ENCODE peak calls at places on chromosomes 7 and 10, in eight cellular contexts. One of them, this sample, is unnamed.

GRCh38 chr10:111081595-111081994 is 4.8 kb downstream of the ADRA2A start:
- DNase-seq in dorsolateral prefrontal cortex: no peak
- DNase-seq in HL-60: no peak
- DNase-seq in psoas muscle: no peak
- DNase-seq in tibial nerve: no peak
- DNase-seq in cardiac muscle cell: no peak
- DNase-seq in GM23338: no peak
- DNase-seq in aorta: no peak
- DNase-seq in this sample: no peak

GRCh38 chr10:31765546-31765945 is 163.1 kb downstream of the ARHGAP12 start:
- DNase-seq in aorta: no peak
- DNase-seq in HL-60: no peak
- DNase-seq in psoas muscle: no peak
- DNase-seq in dorsolateral prefrontal cortex: no peak
- DNase-seq in tibial nerve: no peak
- DNase-seq in GM23338: no peak
- DNase-seq in cardiac muscle cell: no peak
- DNase-seq in this sample: no peak

GRCh38 chr10:88992945-88993537 is 2.4 kb downstream of the FAS start:
- DNase-seq in GM23338: peak
- DNase-seq in aorta: no peak
- DNase-seq in tibial nerve: no peak
- DNase-seq in dorsolateral prefrontal cortex: no peak
- DNase-seq in HL-60: no peak
- DNase-seq in psoas muscle: no peak
- DNase-seq in cardiac muscle cell: peak
- DNase-seq in this sample: no peak

GRCh38 chr7:42645906-42646305 is 266.0 kb downstream of the C7orf25 start:
- DNase-seq in cardiac muscle cell: peak
- DNase-seq in aorta: no peak
- DNase-seq in tibial nerve: no peak
- DNase-seq in GM23338: no peak
- DNase-seq in psoas muscle: no peak
- DNase-seq in HL-60: no peak
- DNase-seq in dorsolateral prefrontal cortex: no peak
- DNase-seq in this sample: no peak

GRCh38 chr10:95788830-95789229 is 32.9 kb downstream of the ENTPD1 start:
- DNase-seq in HL-60: no peak
- DNase-seq in cardiac muscle cell: peak
- DNase-seq in dorsolateral prefrontal cortex: no peak
- DNase-seq in GM23338: no peak
- DNase-seq in aorta: no peak
- DNase-seq in tibial nerve: no peak
- DNase-seq in psoas muscle: no peak
- DNase-seq in this sample: no peak

GRCh38 chr10:16367899-16368298 is 68.9 kb upstream of the PTER start:
- DNase-seq in GM23338: no peak
- DNase-seq in psoas muscle: no peak
- DNase-seq in aorta: no peak
- DNase-seq in dorsolateral prefrontal cortex: no peak
- DNase-seq in HL-60: no peak
- DNase-seq in cardiac muscle cell: no peak
- DNase-seq in tibial nerve: no peak
- DNase-seq in this sample: no peak

GRCh38 chr10:78552261-78552811 is 516.4 kb upstream of the ZMIZ1 start:
- DNase-seq in cardiac muscle cell: peak
- DNase-seq in HL-60: no peak
- DNase-seq in tibial nerve: peak
- DNase-seq in aorta: peak
- DNase-seq in psoas muscle: peak
- DNase-seq in GM23338: no peak
- DNase-seq in dorsolateral prefrontal cortex: peak
- DNase-seq in this sample: peak

GRCh38 chr7:50262916-50263690 is 41.4 kb upstream of the IKZF1 start:
- DNase-seq in HL-60: peak
- DNase-seq in tibial nerve: no peak
- DNase-seq in aorta: no peak
- DNase-seq in GM23338: no peak
- DNase-seq in psoas muscle: no peak
- DNase-seq in dorsolateral prefrontal cortex: no peak
- DNase-seq in cardiac muscle cell: no peak
- DNase-seq in this sample: no peak

GRCh38 chr7:136923111-136923510 is 54.7 kb downstream of the CHRM2 start:
- DNase-seq in tibial nerve: no peak
- DNase-seq in cardiac muscle cell: peak
- DNase-seq in psoas muscle: no peak
- DNase-seq in HL-60: no peak
- DNase-seq in aorta: no peak
- DNase-seq in GM23338: no peak
- DNase-seq in dorsolateral prefrontal cortex: no peak
- DNase-seq in this sample: no peak

GRCh38 chr10:114653926-114654325 is 4.1 kb downstream of the ABLIM1 start:
- DNase-seq in aorta: no peak
- DNase-seq in tibial nerve: no peak
- DNase-seq in HL-60: no peak
- DNase-seq in dorsolateral prefrontal cortex: no peak
- DNase-seq in GM23338: peak
- DNase-seq in cardiac muscle cell: peak
- DNase-seq in psoas muscle: no peak
- DNase-seq in this sample: no peak

GRCh38 chr7:141577043-141577839 is 26.0 kb downstream of the AGK start:
- DNase-seq in cardiac muscle cell: no peak
- DNase-seq in HL-60: no peak
- DNase-seq in tibial nerve: no peak
- DNase-seq in psoas muscle: no peak
- DNase-seq in dorsolateral prefrontal cortex: no peak
- DNase-seq in GM23338: peak
- DNase-seq in aorta: no peak
- DNase-seq in this sample: no peak

GRCh38 chr7:157570531-157571200 is 233.9 kb downstream of the DNAJB6 start:
- DNase-seq in GM23338: no peak
- DNase-seq in psoas muscle: no peak
- DNase-seq in cardiac muscle cell: no peak
- DNase-seq in HL-60: no peak
- DNase-seq in dorsolateral prefrontal cortex: no peak
- DNase-seq in aorta: peak
- DNase-seq in tibial nerve: no peak
- DNase-seq in this sample: no peak

GRCh38 chr7:47441796-47442744 is 139.8 kb downstream of the TNS3 start:
- DNase-seq in HL-60: no peak
- DNase-seq in tibial nerve: no peak
- DNase-seq in aorta: peak
- DNase-seq in cardiac muscle cell: peak
- DNase-seq in psoas muscle: no peak
- DNase-seq in dorsolateral prefrontal cortex: no peak
- DNase-seq in GM23338: no peak
- DNase-seq in this sample: no peak

GRCh38 chr10:101236376-101237079 is 7.3 kb upstream of the LBX1 start:
- DNase-seq in tibial nerve: no peak
- DNase-seq in psoas muscle: peak
- DNase-seq in dorsolateral prefrontal cortex: no peak
- DNase-seq in GM23338: peak
- DNase-seq in HL-60: no peak
- DNase-seq in aorta: no peak
- DNase-seq in cardiac muscle cell: peak
- DNase-seq in this sample: no peak

GRCh38 chr10:112587709-112588108 is 140.7 kb downstream of the VTI1A start:
- DNase-seq in HL-60: no peak
- DNase-seq in GM23338: peak
- DNase-seq in aorta: no peak
- DNase-seq in psoas muscle: no peak
- DNase-seq in tibial nerve: no peak
- DNase-seq in dorsolateral prefrontal cortex: no peak
- DNase-seq in cardiac muscle cell: no peak
- DNase-seq in this sample: no peak

DNA sequence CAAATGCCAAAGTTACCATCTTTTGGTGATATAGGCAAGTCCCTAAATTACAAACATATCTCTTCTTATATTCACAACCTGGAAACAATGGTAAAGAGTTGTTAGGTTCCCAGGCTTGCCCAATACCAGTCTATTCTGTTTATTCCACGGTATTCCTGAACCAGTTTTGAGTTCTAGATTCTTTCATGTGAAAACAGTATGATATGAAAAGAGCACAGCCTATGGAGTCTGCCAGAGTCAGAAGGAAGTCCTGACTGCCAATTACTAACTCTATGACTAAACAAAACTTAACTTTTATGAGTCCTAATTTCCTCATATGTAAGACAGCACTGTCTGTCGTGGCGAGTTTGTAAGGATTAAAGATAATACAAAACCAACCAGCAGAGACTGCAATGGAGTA is 5.6 kb downstream of the ABI1 start:
- DNase-seq in HL-60: no peak
- DNase-seq in tibial nerve: no peak
- DNase-seq in dorsolateral prefrontal cortex: no peak
- DNase-seq in GM23338: no peak
- DNase-seq in cardiac muscle cell: peak
- DNase-seq in aorta: no peak
- DNase-seq in psoas muscle: no peak
- DNase-seq in this sample: no peak
- H3K27ac ChIP-seq in HL-60: no peak
- H3K27ac ChIP-seq in tibial nerve: no peak
- H3K27ac ChIP-seq in dorsolateral prefrontal cortex: no peak
- H3K27ac ChIP-seq in GM23338: no peak
- H3K27ac ChIP-seq in cardiac muscle cell: no peak
- H3K27ac ChIP-seq in aorta: no peak
- H3K27ac ChIP-seq in psoas muscle: no peak
- H3K27ac ChIP-seq in this sample: no peak

GRCh38 chr7:139500770-139501138 is 17.3 kb upstream of the KLRG2 start:
- DNase-seq in GM23338: no peak
- DNase-seq in psoas muscle: no peak
- DNase-seq in cardiac muscle cell: no peak
- DNase-seq in aorta: no peak
- DNase-seq in dorsolateral prefrontal cortex: no peak
- DNase-seq in tibial nerve: no peak
- DNase-seq in HL-60: no peak
- DNase-seq in this sample: no peak
- H3K4me3 ChIP-seq in GM23338: no peak
- H3K4me3 ChIP-seq in psoas muscle: no peak
- H3K4me3 ChIP-seq in cardiac muscle cell: no peak
- H3K4me3 ChIP-seq in aorta: no peak
- H3K4me3 ChIP-seq in dorsolateral prefrontal cortex: no peak
- H3K4me3 ChIP-seq in tibial nerve: no peak
- H3K4me3 ChIP-seq in HL-60: no peak
- H3K4me3 ChIP-seq in this sample: no peak

GRCh38 chr10:32947586-32947985 is 10.4 kb downstream of the ITGB1 start:
- DNase-seq in dorsolateral prefrontal cortex: no peak
- DNase-seq in cardiac muscle cell: no peak
- DNase-seq in HL-60: no peak
- DNase-seq in tibial nerve: no peak
- DNase-seq in psoas muscle: no peak
- DNase-seq in aorta: no peak
- DNase-seq in GM23338: no peak
- DNase-seq in this sample: no peak
- H3K27ac ChIP-seq in dorsolateral prefrontal cortex: no peak
- H3K27ac ChIP-seq in cardiac muscle cell: no peak
- H3K27ac ChIP-seq in HL-60: no peak
- H3K27ac ChIP-seq in tibial nerve: no peak
- H3K27ac ChIP-seq in psoas muscle: no peak
- H3K27ac ChIP-seq in aorta: no peak
- H3K27ac ChIP-seq in GM23338: no peak
- H3K27ac ChIP-seq in this sample: no peak

DNA sequence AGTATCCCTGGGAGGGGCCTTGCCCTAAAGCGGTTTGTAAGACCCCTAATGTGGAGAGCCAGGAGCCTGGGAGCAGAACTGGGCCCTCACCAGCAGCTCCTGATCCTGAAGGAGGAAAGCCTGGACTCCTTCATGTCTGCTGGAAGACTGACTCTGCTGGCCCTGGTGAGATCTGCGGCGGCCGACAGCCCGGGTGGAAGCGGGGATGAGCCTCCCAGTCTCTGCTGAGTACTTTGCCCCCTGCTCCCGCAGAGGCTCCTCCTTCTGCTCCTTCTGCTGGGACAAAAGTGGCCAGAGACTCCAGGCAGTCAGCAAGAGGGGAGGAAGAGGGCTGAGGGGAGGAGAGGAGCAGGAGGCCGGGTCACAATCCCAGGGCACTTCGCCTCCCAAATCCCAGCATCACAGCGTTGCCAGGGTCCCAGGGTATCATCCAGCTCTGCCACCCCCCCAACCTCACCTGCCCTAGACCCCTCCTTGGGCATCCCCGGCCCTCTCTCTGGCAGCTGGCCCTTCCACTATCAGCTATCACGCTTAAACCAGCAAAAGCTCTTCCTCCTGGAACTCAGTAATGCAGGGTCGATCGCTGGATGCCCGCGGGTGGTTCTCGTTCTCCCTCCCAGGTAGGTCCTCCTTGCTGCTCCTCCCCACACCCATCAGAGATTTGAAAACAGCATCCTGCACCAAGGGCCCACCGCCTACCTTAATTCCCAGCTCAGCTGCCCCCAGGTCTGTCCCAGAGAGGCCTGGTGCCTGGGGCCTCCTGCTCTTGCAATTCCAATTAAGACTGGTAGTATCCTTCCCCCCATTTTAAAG is 7.9 kb downstream of the TBATA start:
- DNase-seq in dorsolateral prefrontal cortex: no peak
- DNase-seq in GM23338: no peak
- DNase-seq in psoas muscle: no peak
- DNase-seq in cardiac muscle cell: no peak
- DNase-seq in aorta: peak
- DNase-seq in HL-60: no peak
- DNase-seq in tibial nerve: no peak
- DNase-seq in this sample: no peak
- H3K4me3 ChIP-seq in dorsolateral prefrontal cortex: no peak
- H3K4me3 ChIP-seq in GM23338: no peak
- H3K4me3 ChIP-seq in psoas muscle: no peak
- H3K4me3 ChIP-seq in cardiac muscle cell: no peak
- H3K4me3 ChIP-seq in aorta: no peak
- H3K4me3 ChIP-seq in HL-60: no peak
- H3K4me3 ChIP-seq in tibial nerve: no peak
- H3K4me3 ChIP-seq in this sample: no peak

GRCh38 chr7:102189756-102190155 is 96.9 kb upstream of the SH2B2 start:
- DNase-seq in cardiac muscle cell: no peak
- DNase-seq in HL-60: no peak
- DNase-seq in dorsolateral prefrontal cortex: no peak
- DNase-seq in aorta: no peak
- DNase-seq in GM23338: no peak
- DNase-seq in tibial nerve: no peak
- DNase-seq in psoas muscle: no peak
- DNase-seq in this sample: no peak
- H3K27ac ChIP-seq in cardiac muscle cell: no peak
- H3K27ac ChIP-seq in HL-60: no peak
- H3K27ac ChIP-seq in dorsolateral prefrontal cortex: no peak
- H3K27ac ChIP-seq in aorta: no peak
- H3K27ac ChIP-seq in GM23338: no peak
- H3K27ac ChIP-seq in tibial nerve: no peak
- H3K27ac ChIP-seq in psoas muscle: no peak
- H3K27ac ChIP-seq in this sample: no peak